ENCODE peak calls at places on chromosomes 6 and 20, in five cellular contexts. O, I, H, D and Y are unnamed samples.

GRCh38 chr6:6583836-6584235 is 4.7 kb upstream of the LY86 start:
- DNase-seq in O (no peak), H (no peak), D (no peak), I (no peak), Y (peak)

GRCh38 chr6:167524261-167524660 is 199.4 kb downstream of the TTLL2 start:
- DNase-seq in H (no peak), I (no peak), O (no peak), D (no peak), Y (no peak)

GRCh38 chr20:50050660-50051308 is 62.2 kb downstream of the UBE2V1 start:
- DNase-seq in H (no peak), D (no peak), I (no peak), O (no peak), Y (no peak)

GRCh38 chr20:50130995-50131394 is 18.0 kb upstream of the UBE2V1 start:
- DNase-seq in O (no peak), I (no peak), H (no peak), D (no peak), Y (no peak)

GRCh38 chr20:19758888-19759331 is 852 bp downstream of the RIN2 start:
- DNase-seq in O (no peak), H (no peak), I (peak), D (no peak), Y (peak)

GRCh38 chr20:37976862-37977261 is 56.4 kb downstream of the TTI1 start:
- DNase-seq in H (no peak), I (no peak), D (no peak), O (no peak), Y (no peak)

GRCh38 chr6:90249458-90249857 is 47.2 kb downstream of the BACH2 start:
- DNase-seq in O (no peak), D (no peak), H (no peak), I (no peak), Y (no peak)

GRCh38 chr6:7615611-7616383 is 25.8 kb downstream of the SNRNP48 start:
- DNase-seq in O (no peak), I (peak), H (peak), D (no peak), Y (peak)

GRCh38 chr6:81023708-81024107 is 728.8 kb downstream of the TENT5A start:
- DNase-seq in H (no peak), O (no peak), I (no peak), D (no peak), Y (no peak)

GRCh38 chr6:109073344-109074235 is 21.1 kb downstream of the SESN1 start:
- DNase-seq in D (no peak), I (peak), O (no peak), H (peak), Y (peak)

GRCh38 chr6:70667256-70667710 is 400 bp upstream of the SMAP1 start:
- DNase-seq in O (no peak), H (no peak), D (no peak), I (no peak), Y (no peak)

GRCh38 chr6:130366011-130366963 is at the start of gene TMEM200A:
- DNase-seq in O (peak), H (peak), I (no peak), D (no peak), Y (no peak)

GRCh38 chr6:131955192-131955591 is 4.0 kb upstream of the CCN2 start:
- DNase-seq in I (no peak), O (no peak), D (no peak), H (no peak), Y (no peak)

GRCh38 chr6:2229742-2230141 is 15.7 kb downstream of the GMDS start:
- DNase-seq in D (no peak), H (no peak), I (no peak), O (no peak), Y (no peak)

GRCh38 chr6:139540276-139540675 is 165.8 kb upstream of the CITED2 start:
- DNase-seq in O (no peak), D (peak), H (no peak), I (no peak), Y (no peak)

GRCh38 chr6:136429681-136430080 is 120.5 kb downstream of the MAP7 start:
- DNase-seq in H (no peak), I (no peak), O (no peak), D (no peak), Y (no peak)

GRCh38 chr6:142155895-142156757 is 9.1 kb downstream of the VTA1 start:
- DNase-seq in H (peak), I (peak), O (peak), D (no peak), Y (peak)

GRCh38 chr6:36753671-36754485 is 56.3 kb downstream of the RAB44 start:
- DNase-seq in I (no peak), H (no peak), O (no peak), D (no peak), Y (no peak)
- TF ChIP-seq HDAC2 in I (no peak), H (no peak), O (no peak), D (no peak), Y (no peak)

GRCh38 chr6:148846778-148847761 is 100.2 kb downstream of the UST start:
- DNase-seq in D (no peak), H (no peak), I (no peak), O (no peak), Y (no peak)
- TF ChIP-seq HDAC2 in D (no peak), H (no peak), I (no peak), O (no peak), Y (no peak)

GRCh38 chr20:8749986-8750385 is 318.9 kb upstream of the PLCB4 start:
- DNase-seq in O (no peak), D (no peak), I (no peak), H (no peak), Y (no peak)

GRCh38 chr20:8744228-8744844 is 324.6 kb upstream of the PLCB4 start:
- DNase-seq in I (no peak), H (no peak), D (no peak), O (no peak), Y (no peak)

DNA sequence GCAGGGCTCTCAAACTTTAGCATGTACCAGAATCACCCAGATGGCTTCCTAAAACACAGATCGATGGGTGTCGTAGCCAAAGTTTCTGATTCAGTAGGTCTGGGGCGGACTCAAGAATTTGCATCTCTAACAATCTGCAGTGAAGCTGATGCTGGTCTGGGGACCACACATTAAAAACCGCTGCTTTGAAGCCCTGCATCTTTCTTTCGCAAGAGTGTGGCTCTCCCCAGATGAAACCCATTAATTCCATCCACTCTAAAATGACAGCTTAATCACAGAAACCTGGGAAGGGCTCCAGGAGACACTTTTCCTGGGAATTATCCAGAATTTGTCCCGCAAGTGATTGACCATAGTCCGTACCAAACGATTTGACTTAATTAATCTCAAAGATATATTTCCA is 319.8 kb upstream of the PLCB4 start:
- DNase-seq in I (no peak), D (no peak), H (no peak), O (no peak), Y (no peak)
- TF ChIP-seq HDAC2 in I (no peak), D (no peak), H (no peak), O (no peak), Y (no peak)

GRCh38 chr6:147872002-147872401 is 363.5 kb downstream of the SAMD5 start:
- DNase-seq in D (no peak), H (no peak), O (no peak), I (no peak), Y (no peak)

GRCh38 chr6:147869223-147869600 is 360.7 kb downstream of the SAMD5 start:
- DNase-seq in D (no peak), I (no peak), O (no peak), H (no peak), Y (no peak)

GRCh38 chr6:147868493-147869222 is 360.2 kb downstream of the SAMD5 start:
- DNase-seq in H (no peak), O (no peak), I (no peak), D (no peak), Y (no peak)

GRCh38 chr6:147869869-147870268 is 361.4 kb downstream of the SAMD5 start:
- DNase-seq in O (no peak), H (no peak), D (no peak), I (no peak), Y (no peak)

GRCh38 chr6:147870745-147871144 is 362.3 kb downstream of the SAMD5 start:
- DNase-seq in I (peak), H (no peak), O (no peak), D (no peak), Y (no peak)
- TF ChIP-seq HDAC2 in I (no peak), H (no peak), O (no peak), D (no peak), Y (no peak)

GRCh38 chr6:31607317-31607716 is 7.7 kb upstream of the AIF1 start:
- DNase-seq in D (no peak), H (no peak), O (no peak), I (no peak), Y (no peak)

GRCh38 chr6:31610891-31611425 is 4.1 kb upstream of the AIF1 start:
- DNase-seq in H (no peak), O (no peak), I (no peak), D (no peak), Y (no peak)

GRCh38 chr6:31614075-31614619 is 887 bp upstream of the AIF1 start:
- DNase-seq in D (peak), I (peak), O (no peak), H (no peak), Y (no peak)

GRCh38 chr6:31614674-31615578 is at the start of gene AIF1:
- DNase-seq in D (no peak), O (no peak), I (peak), H (peak), Y (no peak)

GRCh38 chr6:31609519-31610406 is 5.3 kb upstream of the AIF1 start:
- DNase-seq in O (no peak), D (no peak), I (no peak), H (no peak), Y (no peak)
- TF ChIP-seq HDAC2 in O (no peak), D (no peak), I (no peak), H (no peak), Y (no peak)

DNA sequence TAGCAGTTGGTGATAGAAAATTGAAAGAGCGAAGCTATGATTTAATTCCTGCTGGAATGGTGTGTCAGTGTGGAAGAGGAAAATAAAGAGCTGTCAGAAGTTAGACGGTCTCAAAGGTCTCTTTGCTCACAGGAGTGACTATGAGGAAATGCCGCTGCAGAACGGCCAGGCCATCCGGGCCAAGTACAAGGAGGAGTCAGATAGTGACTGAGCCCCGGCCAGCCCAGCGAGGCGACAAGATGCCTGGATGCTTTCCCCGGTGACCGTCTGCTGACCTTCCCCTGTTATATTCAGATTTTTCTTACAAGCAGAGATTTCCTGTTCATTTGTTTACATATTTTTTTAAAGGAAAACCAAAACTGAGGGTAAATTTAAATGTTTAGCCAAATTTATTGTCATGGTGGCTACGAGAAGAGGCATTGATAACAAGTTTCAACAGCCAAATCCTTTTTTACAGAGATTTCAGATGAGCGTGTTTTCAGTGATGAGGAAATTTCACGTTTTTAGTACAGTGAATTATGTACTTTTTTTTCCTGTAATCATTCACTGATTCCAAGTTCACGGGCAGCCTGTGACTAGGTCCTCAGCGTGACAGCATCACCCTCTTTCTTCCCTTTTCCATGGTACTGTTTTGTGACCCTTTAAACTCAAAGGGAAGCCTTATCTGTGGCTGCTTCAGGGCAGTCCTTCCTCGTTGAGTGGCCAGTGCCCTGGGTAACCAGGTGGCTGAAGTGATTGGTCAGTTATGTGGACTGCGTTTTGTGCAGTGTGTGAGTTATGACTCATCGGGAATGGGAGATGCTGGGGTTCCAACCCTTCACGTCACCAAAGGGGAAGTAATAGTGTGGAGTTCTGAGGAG is 12.6 kb downstream of the DYNLT1 start:
- DNase-seq in I (no peak), H (peak), D (no peak), O (no peak), Y (peak)
- TF ChIP-seq HDAC2 in I (no peak), H (no peak), D (no peak), O (no peak), Y (no peak)

GRCh38 chr6:151288711-151289398 is 49.1 kb downstream of the AKAP12 start:
- DNase-seq in D (no peak), I (no peak), H (no peak), O (no peak), Y (no peak)

GRCh38 chr6:151286192-151286591 is 46.4 kb downstream of the AKAP12 start:
- DNase-seq in D (no peak), O (no peak), I (no peak), H (peak), Y (no peak)

GRCh38 chr6:151284012-151284411 is 44.2 kb downstream of the AKAP12 start:
- DNase-seq in D (no peak), I (no peak), H (no peak), O (no peak), Y (no peak)

GRCh38 chr6:151284431-151285060 is 44.8 kb downstream of the AKAP12 start:
- DNase-seq in D (no peak), H (no peak), I (no peak), O (no peak), Y (no peak)

GRCh38 chr6:151285121-151285520 is 45.4 kb downstream of the AKAP12 start:
- DNase-seq in D (no peak), H (no peak), O (no peak), I (no peak), Y (no peak)
- TF ChIP-seq HDAC2 in D (no peak), H (no peak), O (no peak), I (no peak), Y (no peak)

GRCh38 chr6:25377672-25378071 is 98.5 kb downstream of the CARMIL1 start:
- DNase-seq in H (no peak), D (no peak), I (no peak), O (no peak), Y (no peak)
- TF ChIP-seq HDAC2 in H (no peak), D (no peak), I (no peak), O (no peak), Y (no peak)